ENCODE peak calls at places on chromosomes 6 and 20, in eight cellular contexts. One of them, this sample, is unnamed.

GRCh38 chr6:99739526-99739925 is 132.9 kb downstream of the PRDM13 start:
- DNase-seq in A172: no peak
- DNase-seq in A673: no peak
- DNase-seq in stimulated activated CD8-positive, alpha-beta memory T cell treated with anti-CD3 and anti-CD28 coated beads, Interleukin-4, amount 100 ng/mL, for 1 hour: no peak
- DNase-seq in activated naive CD4-positive, alpha-beta T cell: no peak
- DNase-seq in effector CD4-positive, alpha-beta T cell: no peak
- DNase-seq in cardiac fibroblast: no peak
- DNase-seq in NCI-H1694: peak
- DNase-seq in this sample: no peak

GRCh38 chr6:107348224-107348623 is 111.1 kb downstream of the PDSS2 start:
- DNase-seq in A172: no peak
- DNase-seq in A673: no peak
- DNase-seq in stimulated activated CD8-positive, alpha-beta memory T cell treated with anti-CD3 and anti-CD28 coated beads, Interleukin-4, amount 100 ng/mL, for 1 hour: no peak
- DNase-seq in activated naive CD4-positive, alpha-beta T cell: no peak
- DNase-seq in effector CD4-positive, alpha-beta T cell: no peak
- DNase-seq in cardiac fibroblast: peak
- DNase-seq in NCI-H1694: no peak
- DNase-seq in this sample: peak

GRCh38 chr6:21438986-21439352 is 154.6 kb upstream of the SOX4 start:
- DNase-seq in A172: no peak
- DNase-seq in A673: no peak
- DNase-seq in stimulated activated CD8-positive, alpha-beta memory T cell treated with anti-CD3 and anti-CD28 coated beads, Interleukin-4, amount 100 ng/mL, for 1 hour: no peak
- DNase-seq in activated naive CD4-positive, alpha-beta T cell: no peak
- DNase-seq in effector CD4-positive, alpha-beta T cell: no peak
- DNase-seq in cardiac fibroblast: peak
- DNase-seq in NCI-H1694: no peak
- DNase-seq in this sample: peak

GRCh38 chr20:38168791-38169589 is 3.9 kb upstream of the TGM2 start:
- DNase-seq in A172: peak
- DNase-seq in A673: no peak
- DNase-seq in stimulated activated CD8-positive, alpha-beta memory T cell treated with anti-CD3 and anti-CD28 coated beads, Interleukin-4, amount 100 ng/mL, for 1 hour: no peak
- DNase-seq in activated naive CD4-positive, alpha-beta T cell: no peak
- DNase-seq in effector CD4-positive, alpha-beta T cell: no peak
- DNase-seq in cardiac fibroblast: no peak
- DNase-seq in NCI-H1694: no peak
- DNase-seq in this sample: no peak

GRCh38 chr6:39430968-39431523 is 108.5 kb upstream of the KCNK16 start:
- DNase-seq in A172: peak
- DNase-seq in A673: peak
- DNase-seq in stimulated activated CD8-positive, alpha-beta memory T cell treated with anti-CD3 and anti-CD28 coated beads, Interleukin-4, amount 100 ng/mL, for 1 hour: no peak
- DNase-seq in activated naive CD4-positive, alpha-beta T cell: no peak
- DNase-seq in effector CD4-positive, alpha-beta T cell: no peak
- DNase-seq in cardiac fibroblast: no peak
- DNase-seq in NCI-H1694: no peak
- DNase-seq in this sample: peak

GRCh38 chr6:45728674-45729073 is 287.0 kb downstream of the CLIC5 start:
- DNase-seq in A172: no peak
- DNase-seq in A673: peak
- DNase-seq in stimulated activated CD8-positive, alpha-beta memory T cell treated with anti-CD3 and anti-CD28 coated beads, Interleukin-4, amount 100 ng/mL, for 1 hour: no peak
- DNase-seq in activated naive CD4-positive, alpha-beta T cell: no peak
- DNase-seq in effector CD4-positive, alpha-beta T cell: no peak
- DNase-seq in cardiac fibroblast: peak
- DNase-seq in NCI-H1694: no peak
- DNase-seq in this sample: peak

GRCh38 chr20:32457476-32457986 is 99.4 kb downstream of the ASXL1 start:
- DNase-seq in A172: no peak
- DNase-seq in A673: peak
- DNase-seq in stimulated activated CD8-positive, alpha-beta memory T cell treated with anti-CD3 and anti-CD28 coated beads, Interleukin-4, amount 100 ng/mL, for 1 hour: no peak
- DNase-seq in activated naive CD4-positive, alpha-beta T cell: no peak
- DNase-seq in effector CD4-positive, alpha-beta T cell: no peak
- DNase-seq in cardiac fibroblast: peak
- DNase-seq in NCI-H1694: no peak
- DNase-seq in this sample: peak

GRCh38 chr20:43389839-43390626 is 67.7 kb upstream of the SRSF6 start:
- DNase-seq in A172: no peak
- DNase-seq in A673: peak
- DNase-seq in stimulated activated CD8-positive, alpha-beta memory T cell treated with anti-CD3 and anti-CD28 coated beads, Interleukin-4, amount 100 ng/mL, for 1 hour: no peak
- DNase-seq in activated naive CD4-positive, alpha-beta T cell: no peak
- DNase-seq in effector CD4-positive, alpha-beta T cell: no peak
- DNase-seq in cardiac fibroblast: no peak
- DNase-seq in NCI-H1694: no peak
- DNase-seq in this sample: no peak

GRCh38 chr6:39088331-39088730 is 26.7 kb downstream of the SAYSD1 start:
- DNase-seq in A172: peak
- DNase-seq in A673: no peak
- DNase-seq in stimulated activated CD8-positive, alpha-beta memory T cell treated with anti-CD3 and anti-CD28 coated beads, Interleukin-4, amount 100 ng/mL, for 1 hour: no peak
- DNase-seq in activated naive CD4-positive, alpha-beta T cell: no peak
- DNase-seq in effector CD4-positive, alpha-beta T cell: no peak
- DNase-seq in cardiac fibroblast: peak
- DNase-seq in NCI-H1694: no peak
- DNase-seq in this sample: peak

GRCh38 chr20:44700306-44700705 is 14.9 kb upstream of the CCN5 start:
- DNase-seq in A172: no peak
- DNase-seq in A673: no peak
- DNase-seq in stimulated activated CD8-positive, alpha-beta memory T cell treated with anti-CD3 and anti-CD28 coated beads, Interleukin-4, amount 100 ng/mL, for 1 hour: no peak
- DNase-seq in activated naive CD4-positive, alpha-beta T cell: no peak
- DNase-seq in effector CD4-positive, alpha-beta T cell: no peak
- DNase-seq in cardiac fibroblast: no peak
- DNase-seq in NCI-H1694: no peak
- DNase-seq in this sample: no peak

GRCh38 chr6:168440520-168441433 is at the start of gene SMOC2:
- DNase-seq in A172: no peak
- DNase-seq in A673: peak
- DNase-seq in stimulated activated CD8-positive, alpha-beta memory T cell treated with anti-CD3 and anti-CD28 coated beads, Interleukin-4, amount 100 ng/mL, for 1 hour: no peak
- DNase-seq in activated naive CD4-positive, alpha-beta T cell: no peak
- DNase-seq in effector CD4-positive, alpha-beta T cell: no peak
- DNase-seq in cardiac fibroblast: no peak
- DNase-seq in NCI-H1694: no peak
- DNase-seq in this sample: no peak

GRCh38 chr6:134078166-134078565 is 25.7 kb upstream of the SLC2A12 start:
- DNase-seq in A172: no peak
- DNase-seq in A673: no peak
- DNase-seq in stimulated activated CD8-positive, alpha-beta memory T cell treated with anti-CD3 and anti-CD28 coated beads, Interleukin-4, amount 100 ng/mL, for 1 hour: no peak
- DNase-seq in activated naive CD4-positive, alpha-beta T cell: no peak
- DNase-seq in effector CD4-positive, alpha-beta T cell: no peak
- DNase-seq in cardiac fibroblast: no peak
- DNase-seq in NCI-H1694: no peak
- DNase-seq in this sample: no peak

GRCh38 chr20:16262594-16262993 is 310.7 kb downstream of the KIF16B start:
- DNase-seq in A172: no peak
- DNase-seq in A673: no peak
- DNase-seq in stimulated activated CD8-positive, alpha-beta memory T cell treated with anti-CD3 and anti-CD28 coated beads, Interleukin-4, amount 100 ng/mL, for 1 hour: no peak
- DNase-seq in activated naive CD4-positive, alpha-beta T cell: no peak
- DNase-seq in effector CD4-positive, alpha-beta T cell: no peak
- DNase-seq in cardiac fibroblast: no peak
- DNase-seq in NCI-H1694: no peak
- DNase-seq in this sample: peak

GRCh38 chr6:160586374-160586773 is 77.7 kb downstream of the LPA start:
- DNase-seq in A172: no peak
- DNase-seq in A673: no peak
- DNase-seq in stimulated activated CD8-positive, alpha-beta memory T cell treated with anti-CD3 and anti-CD28 coated beads, Interleukin-4, amount 100 ng/mL, for 1 hour: no peak
- DNase-seq in activated naive CD4-positive, alpha-beta T cell: no peak
- DNase-seq in effector CD4-positive, alpha-beta T cell: no peak
- DNase-seq in cardiac fibroblast: no peak
- DNase-seq in NCI-H1694: no peak
- DNase-seq in this sample: no peak